ENCODE peak calls at places on chromosomes 3 and 15, in four cellular contexts. One of them, this sample, is unnamed.

GRCh38 chr15:50881121-50882048 is 27.1 kb upstream of the AP4E1 start:
- DNase-seq in GM23248: peak; percentile 31
- DNase-seq in neuronal stem cell: no peak
- DNase-seq in kidney: no peak
- DNase-seq in this sample: no peak

GRCh38 chr3:148269816-148270215 is 427.9 kb upstream of the AGTR1 start:
- DNase-seq in GM23248: peak; percentile 26
- DNase-seq in neuronal stem cell: no peak
- DNase-seq in kidney: no peak
- DNase-seq in this sample: no peak

GRCh38 chr3:2623463-2623862 is 486.7 kb downstream of the IL5RA start:
- DNase-seq in GM23248: no peak
- DNase-seq in neuronal stem cell: no peak
- DNase-seq in kidney: no peak
- DNase-seq in this sample: no peak

GRCh38 chr15:49645937-49646336 is 25.1 kb downstream of the DTWD1 start:
- DNase-seq in GM23248: peak; percentile 84
- DNase-seq in neuronal stem cell: no peak
- DNase-seq in kidney: peak; percentile 68
- DNase-seq in this sample: no peak

GRCh38 chr15:84863480-84864428 is 20.7 kb upstream of the SLC28A1 start:
- DNase-seq in GM23248: peak; percentile 27
- DNase-seq in neuronal stem cell: no peak
- DNase-seq in kidney: no peak
- DNase-seq in this sample: no peak

GRCh38 chr3:113676252-113676651 is 20.2 kb downstream of the USF3 start:
- DNase-seq in GM23248: no peak
- DNase-seq in neuronal stem cell: no peak
- DNase-seq in kidney: no peak
- DNase-seq in this sample: no peak

GRCh38 chr15:47813985-47814384 is 96.7 kb downstream of the SEMA6D start:
- DNase-seq in GM23248: no peak
- DNase-seq in neuronal stem cell: no peak
- DNase-seq in kidney: no peak
- DNase-seq in this sample: no peak

GRCh38 chr15:42165081-42165480 is 8.6 kb upstream of the PLA2G4F start:
- DNase-seq in GM23248: peak; percentile 65
- DNase-seq in neuronal stem cell: no peak
- DNase-seq in kidney: no peak
- DNase-seq in this sample: no peak

GRCh38 chr3:102025568-102025967 is 176.3 kb downstream of the NFKBIZ start:
- DNase-seq in GM23248: no peak
- DNase-seq in neuronal stem cell: no peak
- DNase-seq in kidney: no peak
- DNase-seq in this sample: no peak

GRCh38 chr15:73799466-73799865 is 46.3 kb upstream of the INSYN1 start:
- DNase-seq in GM23248: peak; percentile 43
- DNase-seq in neuronal stem cell: no peak
- DNase-seq in kidney: no peak
- DNase-seq in this sample: no peak

GRCh38 chr3:21551019-21551418 is 200.0 kb downstream of the ZNF385D start:
- DNase-seq in GM23248: peak; percentile 24
- DNase-seq in neuronal stem cell: no peak
- DNase-seq in kidney: no peak
- DNase-seq in this sample: no peak

GRCh38 chr3:134212898-134213665 is 37.6 kb downstream of the RYK start:
- DNase-seq in GM23248: peak; percentile 72
- DNase-seq in neuronal stem cell: peak; percentile 81
- DNase-seq in kidney: peak; percentile 86
- DNase-seq in this sample: peak; percentile 81

GRCh38 chr3:82055792-82056191 is 294.3 kb upstream of the GBE1 start:
- DNase-seq in GM23248: peak; percentile 27
- DNase-seq in neuronal stem cell: no peak
- DNase-seq in kidney: no peak
- DNase-seq in this sample: no peak

GRCh38 chr3:187640823-187641135 is 29.4 kb downstream of the SST start:
- DNase-seq in GM23248: peak; percentile 69
- DNase-seq in neuronal stem cell: no peak
- DNase-seq in kidney: no peak
- DNase-seq in this sample: no peak

GRCh38 chr3:193974147-193974546 is 161.8 kb upstream of the HES1 start:
- DNase-seq in GM23248: peak; percentile 81
- DNase-seq in neuronal stem cell: no peak
- DNase-seq in kidney: no peak
- DNase-seq in this sample: no peak

GRCh38 chr3:71210257-71211002 is 373.1 kb downstream of the FOXP1 start:
- DNase-seq in GM23248: peak; percentile 84
- DNase-seq in neuronal stem cell: no peak
- DNase-seq in kidney: no peak
- DNase-seq in this sample: peak; percentile 9

GRCh38 chr3:190169877-190170276 is 49.2 kb upstream of the P3H2 start:
- DNase-seq in GM23248: no peak
- DNase-seq in neuronal stem cell: no peak
- DNase-seq in kidney: no peak
- DNase-seq in this sample: no peak
- H3K9ac ChIP-seq in GM23248: no peak overlapping the region
- H3K9ac ChIP-seq in neuronal stem cell: no peak overlapping the region
- H3K9ac ChIP-seq in kidney: no peak overlapping the region
- H3K9ac ChIP-seq in this sample: no peak overlapping the region

GRCh38 chr3:23497156-23497555 is 294.0 kb downstream of the UBE2E2 start:
- DNase-seq in GM23248: no peak
- DNase-seq in neuronal stem cell: no peak
- DNase-seq in kidney: no peak
- DNase-seq in this sample: no peak
- H3K4me1 ChIP-seq in GM23248: peaks cover 13% of the 10 kb centered on the region
- H3K4me1 ChIP-seq in neuronal stem cell: no peaks in the 10 kb centered on the region
- H3K4me1 ChIP-seq in kidney: peaks cover 3% of the 10 kb centered on the region
- H3K4me1 ChIP-seq in this sample: no peaks in the 10 kb centered on the region

GRCh38 chr3:140597364-140597763 is 80.5 kb upstream of the TRIM42 start:
- DNase-seq in GM23248: no peak
- DNase-seq in neuronal stem cell: no peak
- DNase-seq in kidney: no peak
- DNase-seq in this sample: no peak
- H3K9ac ChIP-seq in GM23248: no peak overlapping the region
- H3K9ac ChIP-seq in neuronal stem cell: no peak overlapping the region
- H3K9ac ChIP-seq in kidney: no peak overlapping the region
- H3K9ac ChIP-seq in this sample: no peak overlapping the region

GRCh38 chr3:55587476-55587875 is 100.4 kb upstream of the WNT5A start:
- DNase-seq in GM23248: peak; percentile 22
- DNase-seq in neuronal stem cell: no peak
- DNase-seq in kidney: no peak
- DNase-seq in this sample: no peak
- H3K4me1 ChIP-seq in GM23248: no peaks in the 10 kb centered on the region
- H3K4me1 ChIP-seq in neuronal stem cell: peaks cover 5% of the 10 kb centered on the region
- H3K4me1 ChIP-seq in kidney: no peaks in the 10 kb centered on the region
- H3K4me1 ChIP-seq in this sample: peaks cover 6% of the 10 kb centered on the region

DNA sequence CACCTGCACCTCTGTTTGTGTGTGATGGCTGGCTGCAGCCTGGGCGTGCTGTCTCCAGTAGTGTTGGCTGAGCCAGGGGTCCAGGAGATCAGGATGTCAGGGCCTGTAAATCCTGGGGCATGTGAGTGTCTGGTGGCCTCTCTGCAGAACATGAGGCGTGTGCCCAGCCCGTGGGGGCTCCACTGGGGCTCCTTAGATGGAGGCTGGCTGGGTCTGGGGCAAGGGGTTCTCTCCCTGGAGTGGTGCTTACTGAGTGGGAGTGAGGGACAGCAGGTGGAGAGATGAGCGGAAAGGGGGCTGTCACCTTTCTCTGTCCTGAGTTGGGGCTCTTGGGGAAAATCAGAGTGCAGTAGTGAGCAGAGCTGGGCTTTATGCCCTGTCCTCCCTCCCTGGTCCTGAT is 152.2 kb downstream of the CHDH start:
- DNase-seq in GM23248: no peak
- DNase-seq in neuronal stem cell: no peak
- DNase-seq in kidney: no peak
- DNase-seq in this sample: no peak
- H3K9ac ChIP-seq in GM23248: no peak overlapping the region
- H3K9ac ChIP-seq in neuronal stem cell: no peak overlapping the region
- H3K9ac ChIP-seq in kidney: no peak overlapping the region
- H3K9ac ChIP-seq in this sample: no peak overlapping the region

DNA sequence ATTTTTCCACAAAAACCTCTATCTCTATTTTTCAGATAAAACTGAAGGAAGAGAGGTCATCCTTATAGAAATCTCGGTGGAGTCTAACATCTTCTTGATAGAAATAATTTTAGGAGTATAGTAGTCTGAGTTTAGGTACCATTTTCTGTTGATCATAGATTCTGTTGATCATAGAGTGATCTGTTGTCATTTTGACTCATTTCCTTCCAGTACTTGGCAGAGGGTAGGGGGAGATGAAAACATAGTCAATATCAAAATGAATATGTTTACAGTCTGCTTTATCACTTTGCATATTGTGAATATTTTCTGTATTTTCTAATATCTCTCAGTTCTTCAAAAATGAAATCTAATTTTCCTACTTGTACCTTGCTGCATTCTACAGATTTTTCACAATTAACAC is 353.4 kb downstream of the FEZF2 start:
- DNase-seq in GM23248: no peak
- DNase-seq in neuronal stem cell: no peak
- DNase-seq in kidney: no peak
- DNase-seq in this sample: no peak
- H3K4me1 ChIP-seq in GM23248: no peaks in the 10 kb centered on the region
- H3K4me1 ChIP-seq in neuronal stem cell: no peaks in the 10 kb centered on the region
- H3K4me1 ChIP-seq in kidney: no peaks in the 10 kb centered on the region
- H3K4me1 ChIP-seq in this sample: no peaks in the 10 kb centered on the region

DNA sequence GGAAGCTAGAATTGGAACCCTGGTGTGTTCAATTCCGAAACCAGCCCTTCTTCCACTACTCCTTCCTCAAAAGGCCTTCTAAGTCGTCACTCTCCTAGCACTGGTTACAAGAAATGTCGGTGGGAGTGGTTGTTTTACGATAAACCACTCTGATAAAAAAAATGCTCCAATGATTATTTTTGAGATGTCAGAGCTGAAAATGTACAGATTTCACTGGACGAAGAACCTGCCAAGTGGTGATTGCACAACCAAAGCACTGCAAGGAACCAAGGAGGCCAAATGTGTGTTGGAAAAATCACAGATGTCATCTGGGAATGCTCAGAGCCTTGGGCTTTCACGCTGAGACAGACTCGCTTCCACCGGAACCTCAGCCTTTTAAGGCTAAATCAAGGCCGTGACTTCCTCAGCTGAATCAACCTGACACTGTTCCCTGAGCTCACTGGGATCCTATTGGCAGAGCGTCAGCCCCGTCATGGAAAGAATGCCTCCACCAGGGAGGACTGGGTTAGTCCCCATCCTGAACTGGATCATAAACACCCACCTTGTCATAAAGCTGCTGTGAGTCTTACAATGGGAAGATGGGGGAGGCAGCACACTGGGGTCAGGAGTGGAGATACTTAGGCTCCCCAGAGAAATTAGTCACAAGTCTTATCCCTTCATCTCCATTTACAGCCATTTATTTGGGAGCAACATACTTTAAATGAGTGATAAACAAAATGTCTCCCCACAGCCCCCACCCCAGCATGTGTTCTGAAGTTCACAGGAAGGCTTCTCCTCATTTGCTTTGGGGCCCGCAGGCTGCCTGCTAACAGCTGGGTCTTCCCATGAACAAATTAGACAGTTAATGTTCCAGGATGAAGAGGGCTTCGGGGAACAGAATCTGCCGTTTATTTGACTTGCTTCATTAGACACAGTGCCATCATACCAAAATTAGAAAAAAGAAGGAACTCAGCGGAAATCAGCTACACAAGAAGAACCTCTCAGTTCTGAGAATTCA is 107.9 kb upstream of the THBS1 start:
- DNase-seq in GM23248: peak; percentile 97
- DNase-seq in neuronal stem cell: no peak
- DNase-seq in kidney: peak; percentile 94
- DNase-seq in this sample: no peak
- H3K9ac ChIP-seq in GM23248: peak overlapping the region; percentile 75
- H3K9ac ChIP-seq in neuronal stem cell: peak overlapping the region; percentile 9
- H3K9ac ChIP-seq in kidney: no peak overlapping the region
- H3K9ac ChIP-seq in this sample: no peak overlapping the region

GRCh38 chr15:67080118-67080899 is 14.9 kb downstream of the SMAD3 start:
- DNase-seq in GM23248: peak; percentile 90
- DNase-seq in neuronal stem cell: no peak
- DNase-seq in kidney: peak; percentile 81
- DNase-seq in this sample: no peak
- H3K4me1 ChIP-seq in GM23248: peaks cover 71% of the 10 kb centered on the region
- H3K4me1 ChIP-seq in neuronal stem cell: no peaks in the 10 kb centered on the region
- H3K4me1 ChIP-seq in kidney: peaks cover 61% of the 10 kb centered on the region
- H3K4me1 ChIP-seq in this sample: peaks cover 16% of the 10 kb centered on the region

This sample was measured in NT2/D1.